ENCODE peak calls at places on chromosomes 3 and 15, in seven cellular contexts. G is cardiac fibroblast, X is dorsolateral prefrontal cortex, K is A549, Z is heart right ventricle, M is bronchial epithelial cell, T is fibroblast of pulmonary artery. Y is an unnamed sample.

GRCh38 chr15:99720533-99720932 is 12.7 kb downstream of the LYSMD4 start:
- DNase-seq in T (no peak), G (no peak), M (no peak), Z (no peak), X (no peak), K (no peak), Y (no peak)

GRCh38 chr3:36317915-36318314 is 62.4 kb upstream of the STAC start:
- DNase-seq in T (no peak), M (no peak), K (no peak), Z (no peak), G (no peak), X (no peak), Y (no peak)

GRCh38 chr15:67125589-67126502 is 60.4 kb downstream of the SMAD3 start:
- DNase-seq in X (no peak), G (peak), M (peak), T (peak), K (peak), Z (peak), Y (peak)

GRCh38 chr3:48662753-48663488 is at the start of gene CELSR3:
- DNase-seq in T (peak), X (peak), M (peak), G (peak), K (peak), Z (peak), Y (peak)

GRCh38 chr3:9122732-9123364 is 126.6 kb downstream of the SRGAP3 start:
- DNase-seq in T (no peak), M (no peak), X (no peak), K (no peak), G (peak), Z (no peak), Y (no peak)

GRCh38 chr15:78750566-78750965 is 60.7 kb downstream of the ADAMTS7 start:
- DNase-seq in Z (no peak), K (no peak), X (peak), G (peak), T (no peak), M (peak), Y (no peak)

GRCh38 chr3:45841380-45841700 is 579 bp downstream of the LZTFL1 start:
- DNase-seq in K (no peak), X (no peak), M (peak), T (peak), Z (no peak), G (peak), Y (peak)

GRCh38 chr15:98842973-98843285 is 164.7 kb downstream of the PGPEP1L start:
- DNase-seq in T (no peak), K (no peak), X (no peak), G (no peak), Z (no peak), M (no peak), Y (no peak)

GRCh38 chr15:30990036-30990435 is 1.4 kb downstream of the MTMR10 start:
- DNase-seq in X (no peak), Z (no peak), M (no peak), K (peak), T (no peak), G (no peak), Y (no peak)

GRCh38 chr3:190384241-190384863 is 3.6 kb upstream of the CLDN16 start:
- DNase-seq in T (peak), X (no peak), G (peak), Z (peak), K (peak), M (peak), Y (peak)

GRCh38 chr3:193944161-193944884 is 191.6 kb upstream of the HES1 start:
- DNase-seq in G (no peak), T (no peak), X (no peak), M (peak), K (no peak), Z (no peak), Y (no peak)

GRCh38 chr15:22808240-22808639 is 21.8 kb downstream of the NIPA1 start:
- DNase-seq in K (no peak), T (no peak), Z (no peak), G (no peak), X (no peak), M (no peak), Y (no peak)

GRCh38 chr3:127175272-127175671 is 17.7 kb upstream of the PRR23E start:
- DNase-seq in G (no peak), K (no peak), Z (no peak), T (no peak), X (no peak), M (peak), Y (no peak)

GRCh38 chr15:81381725-81382124 is 7.7 kb upstream of the TMC3 start:
- DNase-seq in X (no peak), G (no peak), K (no peak), Z (no peak), T (no peak), M (no peak), Y (no peak)

GRCh38 chr3:127855246-127855645 is 32.9 kb upstream of the MGLL start:
- DNase-seq in M (no peak), G (no peak), Z (no peak), X (no peak), K (no peak), T (no peak), Y (no peak)

GRCh38 chr15:66899555-66900350 is 165.6 kb upstream of the SMAD3 start:
- DNase-seq in M (no peak), Z (no peak), G (peak), X (no peak), T (no peak), K (no peak), Y (no peak)

GRCh38 chr15:67805871-67806538 is 19.3 kb upstream of the SKOR1 start:
- DNase-seq in G (no peak), X (no peak), K (no peak), Z (no peak), M (no peak), T (no peak), Y (no peak)

GRCh38 chr3:111338059-111338698 is 203.8 kb upstream of the CD96 start:
- DNase-seq in M (peak), K (peak), Z (peak), X (no peak), G (peak), T (peak), Y (peak)

GRCh38 chr3:130276203-130276803 is 69.2 kb upstream of the COL6A5 start:
- DNase-seq in G (peak), T (peak), M (peak), K (peak), X (no peak), Z (no peak), Y (peak)

GRCh38 chr15:42020713-42021273 is at the start of gene PLA2G4E:
- DNase-seq in K (no peak), M (peak), T (no peak), X (no peak), Z (no peak), G (no peak), Y (no peak)

GRCh38 chr3:155323063-155323666 is 29.7 kb upstream of the STRIT1 start:
- DNase-seq in Z (peak), T (peak), M (peak), X (no peak), G (peak), K (peak), Y (peak)

GRCh38 chr3:55069950-55070349 is 142.1 kb upstream of the LRTM1 start:
- DNase-seq in G (no peak), K (no peak), X (no peak), M (no peak), T (no peak), Z (no peak), Y (no peak)

GRCh38 chr3:127217594-127218456 is 24.9 kb downstream of the PRR23E start:
- DNase-seq in T (no peak), X (no peak), G (peak), K (no peak), Z (no peak), M (peak), Y (no peak)

GRCh38 chr3:126986001-126986400 is 3.1 kb downstream of the PLXNA1 start:
- DNase-seq in Z (no peak), K (no peak), M (no peak), X (no peak), T (peak), G (peak), Y (peak)

GRCh38 chr3:117628896-117629295 is 919.3 kb downstream of the TUSC7 start:
- DNase-seq in Z (peak), M (peak), T (peak), X (no peak), K (no peak), G (peak), Y (peak)

GRCh38 chr3:39013289-39013688 is 38.5 kb downstream of the SCN11A start:
- DNase-seq in M (no peak), K (no peak), Z (peak), X (no peak), T (peak), G (peak), Y (peak)

GRCh38 chr3:40464339-40465110 is 7.4 kb downstream of the RPL14 start:
- DNase-seq in M (no peak), Z (no peak), X (no peak), K (no peak), G (no peak), T (no peak), Y (no peak)

GRCh38 chr3:51975857-51976549 is 1.1 kb downstream of the ABHD14A start:
- DNase-seq in M (no peak), K (no peak), G (peak), Z (peak), X (peak), T (peak), Y (peak)

GRCh38 chr3:96813820-96814580 is 394 bp upstream of the EPHA6 start:
- DNase-seq in G (peak), T (peak), M (peak), X (peak), K (peak), Z (peak), Y (peak)

GRCh38 chr3:184399410-184399809 is 19.6 kb downstream of the CHRD start:
- DNase-seq in X (no peak), K (no peak), M (peak), T (peak), G (peak), Z (peak), Y (peak)

GRCh38 chr15:49832421-49832980 is 211.7 kb downstream of the DTWD1 start:
- DNase-seq in M (peak), K (no peak), Z (no peak), X (no peak), G (peak), T (peak), Y (peak)

GRCh38 chr3:161072076-161072697 is 33.0 kb downstream of the B3GALNT1 start:
- DNase-seq in Z (no peak), K (no peak), M (peak), G (no peak), X (no peak), T (no peak), Y (no peak)

GRCh38 chr15:66789029-66790025 is 87.3 kb downstream of the SMAD6 start:
- DNase-seq in X (peak), K (no peak), T (peak), M (peak), Z (no peak), G (peak), Y (peak)

GRCh38 chr3:123037015-123037375 is 9.4 kb upstream of the SEMA5B start:
- DNase-seq in X (no peak), K (no peak), Z (no peak), G (no peak), M (no peak), T (no peak), Y (no peak)

GRCh38 chr3:33037479-33037878 is 59.5 kb downstream of the GLB1 start:
- DNase-seq in Z (no peak), G (no peak), K (no peak), T (no peak), M (no peak), X (no peak), Y (no peak)

GRCh38 chr15:39860871-39861270 is 59.2 kb downstream of the GPR176 start:
- DNase-seq in G (no peak), T (no peak), M (no peak), Z (no peak), X (no peak), K (no peak), Y (no peak)

GRCh38 chr3:58102976-58103447 is 94.8 kb downstream of the FLNB start:
- DNase-seq in G (no peak), Z (no peak), M (peak), T (no peak), K (no peak), X (no peak), Y (no peak)

GRCh38 chr3:196143708-196144382 is 62.0 kb upstream of the TFRC start:
- DNase-seq in G (no peak), X (no peak), Z (no peak), T (no peak), K (no peak), M (no peak), Y (no peak)

DNA sequence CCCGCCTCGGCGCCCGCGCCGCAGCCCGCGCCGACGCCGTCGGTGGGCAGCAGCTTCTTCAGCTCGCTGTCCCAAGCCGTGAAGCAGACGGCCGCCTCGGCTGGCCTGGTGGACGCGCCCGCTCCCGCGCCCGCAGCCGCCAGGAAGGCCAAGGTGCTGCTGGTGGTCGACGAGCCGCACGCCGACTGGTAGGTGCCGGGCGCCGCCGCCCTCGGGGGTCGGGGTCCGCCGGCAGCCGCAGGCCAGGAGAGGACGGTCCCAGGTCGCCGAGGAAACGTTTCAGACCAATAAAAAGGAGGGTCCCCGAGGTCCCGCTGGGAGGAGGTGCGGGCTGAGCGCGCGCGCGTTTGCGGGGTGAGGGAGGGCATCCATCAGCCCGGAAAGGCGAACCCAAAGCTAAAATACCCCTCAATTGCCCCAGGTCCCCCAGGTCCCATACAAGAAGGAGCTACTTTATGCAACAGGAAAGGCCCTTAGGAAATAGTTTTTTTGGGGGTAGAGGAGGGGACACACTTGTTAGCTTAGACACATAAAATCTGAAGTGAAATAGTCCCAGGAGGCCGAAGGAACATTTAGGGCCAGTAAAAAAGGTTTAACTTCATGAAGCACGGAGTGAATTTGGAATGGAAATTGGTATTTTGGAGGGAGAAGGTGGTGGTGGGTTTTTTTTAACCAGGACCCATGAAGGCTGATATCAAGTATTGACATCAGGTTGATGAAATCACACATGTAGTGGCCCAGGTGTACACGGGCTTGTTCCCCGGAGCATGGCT is 739 bp downstream of the SYN2 start:
- DNase-seq in Z (no peak), X (no peak), T (no peak), K (no peak), M (no peak), G (no peak), Y (no peak)
- H3K4me3 ChIP-seq in Z (no peak), X (peak), T (no peak), K (no peak), M (no peak), G (no peak), Y (no peak)

GRCh38 chr15:72474466-72474911 is 359 bp downstream of the ARIH1 start:
- DNase-seq in G (no peak), Z (no peak), X (no peak), K (no peak), M (no peak), T (no peak), Y (no peak)

GRCh38 chr15:72475674-72476073 is 1.5 kb downstream of the ARIH1 start:
- DNase-seq in M (no peak), T (no peak), G (no peak), K (no peak), Z (no peak), X (no peak), Y (no peak)

GRCh38 chr15:72472907-72473669 is 1.0 kb upstream of the ARIH1 start:
- DNase-seq in M (no peak), K (no peak), T (peak), X (no peak), G (peak), Z (no peak), Y (peak)

GRCh38 chr15:72474912-72475601 is 927 bp downstream of the ARIH1 start:
- DNase-seq in X (peak), K (peak), T (peak), M (peak), Z (peak), G (peak), Y (peak)

DNA sequence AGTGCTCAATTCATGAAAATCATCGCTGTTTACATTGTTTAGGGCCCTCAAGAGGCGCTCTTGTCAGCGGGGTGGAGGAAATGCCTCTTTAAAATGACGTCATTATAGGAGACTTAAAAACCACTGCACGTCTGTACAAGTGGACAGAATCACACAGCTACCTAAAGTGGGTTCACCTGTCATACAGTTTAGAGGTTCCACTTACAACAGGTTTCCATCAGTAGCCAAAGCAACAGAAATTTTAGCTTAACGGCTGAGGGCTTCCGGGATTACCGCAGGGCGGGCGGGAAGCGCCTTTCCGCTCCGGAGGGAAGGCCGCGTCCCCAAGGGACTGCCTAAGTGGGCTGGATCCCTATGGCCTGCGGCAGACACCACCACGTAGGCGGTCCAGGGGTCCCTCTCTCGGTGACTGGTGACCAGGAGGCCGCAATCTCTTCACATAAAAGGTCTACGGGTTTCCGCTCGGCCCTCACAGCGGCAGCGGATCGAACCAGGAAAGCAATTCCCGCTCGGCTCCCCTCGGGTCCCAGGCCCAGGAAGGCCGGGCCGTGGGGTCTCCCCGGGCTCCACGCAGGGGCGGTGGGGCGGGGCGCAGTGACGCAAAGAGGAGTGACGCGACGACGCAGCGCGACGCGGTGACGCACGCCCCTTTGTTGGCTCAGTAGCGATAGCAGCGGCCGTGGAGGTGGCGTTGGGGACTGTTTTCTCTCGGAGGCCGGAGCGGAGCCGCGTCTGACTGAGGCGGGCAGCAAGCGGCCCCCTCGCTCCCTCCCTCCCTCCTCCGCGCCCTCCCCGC is at the start of gene ARIH1:
- DNase-seq in K (peak), Z (peak), M (peak), T (peak), X (peak), G (peak), Y (peak)
- TF ChIP-seq CTCF in K (peak), Z (peak), M (peak), T (peak), X (no peak), G (peak), Y (peak)

DNA sequence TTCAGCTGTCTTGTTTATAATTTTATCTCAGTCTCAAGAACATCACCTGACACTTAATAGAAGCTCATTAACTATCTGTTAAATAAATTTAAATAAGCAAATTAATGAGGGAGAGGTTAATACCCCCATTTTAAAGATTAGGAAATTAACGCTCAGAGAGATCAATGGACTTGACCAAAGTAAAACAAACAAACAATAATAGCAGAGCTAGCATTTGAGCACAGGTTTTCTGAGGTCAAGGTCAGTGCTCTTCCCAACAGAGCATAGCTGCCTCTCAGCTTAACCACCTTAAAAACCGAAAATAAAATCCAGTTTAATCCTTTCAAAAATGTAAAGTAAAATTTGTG is 196.6 kb upstream of the BCL6 start:
- DNase-seq in Z (no peak), G (no peak), X (no peak), K (no peak), T (no peak), M (no peak), Y (no peak)
- H3K4me3 ChIP-seq in Z (no peak), G (no peak), X (no peak), K (no peak), T (no peak), M (no peak), Y (no peak)

GRCh38 chr3:186775999-186776398 is 7.4 kb upstream of the EIF4A2 start:
- DNase-seq in M (no peak), G (no peak), X (no peak), Z (no peak), K (no peak), T (peak), Y (no peak)
- TF ChIP-seq CTCF in M (no peak), G (no peak), X (no peak), Z (no peak), K (no peak), T (peak), Y (peak)

GRCh38 chr3:188947983-188948657 is 223.7 kb upstream of the TPRG1 start:
- DNase-seq in T (peak), Z (peak), K (peak), M (peak), X (peak), G (peak), Y (peak)
- H3K4me3 ChIP-seq in T (peak), Z (peak), K (peak), M (peak), X (peak), G (peak), Y (peak)

GRCh38 chr3:14266361-14266760 is 87.7 kb downstream of the LSM3 start:
- DNase-seq in K (no peak), T (peak), M (no peak), Z (peak), G (peak), X (peak), Y (peak)

GRCh38 chr3:14273886-14274517 is 95.4 kb downstream of the LSM3 start:
- DNase-seq in K (no peak), G (peak), T (no peak), X (no peak), Z (no peak), M (peak), Y (no peak)

GRCh38 chr3:14265246-14265962 is 86.8 kb downstream of the LSM3 start:
- DNase-seq in G (peak), X (no peak), Z (no peak), T (peak), K (peak), M (peak), Y (peak)

GRCh38 chr3:14267976-14268375 is 89.4 kb downstream of the LSM3 start:
- DNase-seq in T (no peak), Z (no peak), K (no peak), G (no peak), X (no peak), M (peak), Y (no peak)

GRCh38 chr3:14268897-14269296 is 90.3 kb downstream of the LSM3 start:
- DNase-seq in K (no peak), M (no peak), G (no peak), X (no peak), Z (no peak), T (no peak), Y (no peak)
- TF ChIP-seq CTCF in K (no peak), M (no peak), G (no peak), X (no peak), Z (no peak), T (no peak), Y (no peak)

GRCh38 chr3:85571835-85572234 is 613.0 kb downstream of the CADM2 start:
- DNase-seq in Z (no peak), T (peak), K (no peak), M (peak), X (no peak), G (peak), Y (peak)
- H3K4me3 ChIP-seq in Z (no peak), T (no peak), K (no peak), M (no peak), X (no peak), G (no peak), Y (no peak)